ENCODE peak calls at places on chromosomes 11 and 22, in six cellular contexts. One of them, this sample, is unnamed.

GRCh38 chr11:128860571-128861361 is 6.3 kb downstream of the KCNJ1 start:
- DNase-seq in NCI-H526: no peak
- DNase-seq in heart right ventricle: no peak
- DNase-seq in neuronal stem cell: no peak
- DNase-seq in choroid plexus epithelial cell: no peak
- DNase-seq in kidney epithelial cell: no peak
- DNase-seq in this sample: no peak

GRCh38 chr11:3939211-3939610 is 83.7 kb downstream of the STIM1 start:
- DNase-seq in choroid plexus epithelial cell: peak
- DNase-seq in neuronal stem cell: no peak
- DNase-seq in kidney epithelial cell: no peak
- DNase-seq in heart right ventricle: no peak
- DNase-seq in NCI-H526: no peak
- DNase-seq in this sample: no peak

GRCh38 chr22:50259302-50259701 is 2.2 kb downstream of the MAPK12 start:
- DNase-seq in choroid plexus epithelial cell: peak
- DNase-seq in kidney epithelial cell: no peak
- DNase-seq in neuronal stem cell: no peak
- DNase-seq in NCI-H526: no peak
- DNase-seq in heart right ventricle: no peak
- DNase-seq in this sample: no peak

GRCh38 chr11:111539426-111540113 is 950 bp upstream of the LAYN start:
- DNase-seq in heart right ventricle: no peak
- DNase-seq in NCI-H526: no peak
- DNase-seq in neuronal stem cell: no peak
- DNase-seq in choroid plexus epithelial cell: no peak
- DNase-seq in kidney epithelial cell: no peak
- DNase-seq in this sample: no peak

GRCh38 chr11:47675851-47676250 is 33.5 kb upstream of the MTCH2 start:
- DNase-seq in NCI-H526: no peak
- DNase-seq in heart right ventricle: no peak
- DNase-seq in kidney epithelial cell: no peak
- DNase-seq in neuronal stem cell: no peak
- DNase-seq in choroid plexus epithelial cell: no peak
- DNase-seq in this sample: no peak

GRCh38 chr11:27468209-27468608 is 4.4 kb downstream of the LGR4 start:
- DNase-seq in NCI-H526: no peak
- DNase-seq in choroid plexus epithelial cell: peak
- DNase-seq in heart right ventricle: no peak
- DNase-seq in neuronal stem cell: no peak
- DNase-seq in kidney epithelial cell: peak
- DNase-seq in this sample: no peak

GRCh38 chr11:57514538-57515331 is 767 bp downstream of the SLC43A1 start:
- DNase-seq in kidney epithelial cell: no peak
- DNase-seq in neuronal stem cell: no peak
- DNase-seq in choroid plexus epithelial cell: no peak
- DNase-seq in heart right ventricle: peak
- DNase-seq in NCI-H526: peak
- DNase-seq in this sample: no peak

GRCh38 chr11:113269096-113269495 is 45.3 kb upstream of the TTC12 start:
- DNase-seq in choroid plexus epithelial cell: no peak
- DNase-seq in neuronal stem cell: no peak
- DNase-seq in heart right ventricle: no peak
- DNase-seq in kidney epithelial cell: no peak
- DNase-seq in NCI-H526: no peak
- DNase-seq in this sample: no peak

GRCh38 chr22:19737846-19738663 is 14.7 kb downstream of the GP1BB start:
- DNase-seq in neuronal stem cell: no peak
- DNase-seq in kidney epithelial cell: no peak
- DNase-seq in NCI-H526: no peak
- DNase-seq in choroid plexus epithelial cell: no peak
- DNase-seq in heart right ventricle: no peak
- DNase-seq in this sample: no peak